ENCODE peak calls at places on chromosomes 1 and 21, in nine cellular contexts. F is astrocyte of the spinal cord, Z is HL-60, C is fibroblast of lung, H is WERI-Rb-1, A is IMR-90, Y is dorsolateral prefrontal cortex, G is body of pancreas, X is PC-9. S is an unnamed sample.

GRCh38 chr1:11571906-11572616 is 82.2 kb downstream of the FBXO2 start:
- DNase-seq in F (no peak), Z (no peak), C (no peak), H (peak), A (no peak), Y (no peak), G (no peak), X (no peak), S (no peak)

GRCh38 chr1:211829343-211830054 is 1.1 kb downstream of the LPGAT1 start:
- DNase-seq in F (no peak), Z (no peak), C (peak), H (peak), A (no peak), Y (peak), G (peak), X (no peak), S (peak)

GRCh38 chr1:17466359-17466758 is 26.9 kb upstream of the RCC2 start:
- DNase-seq in F (no peak), Z (no peak), C (no peak), H (no peak), A (no peak), Y (no peak), G (no peak), X (no peak), S (no peak)

GRCh38 chr1:16236091-16236494 is 890 bp downstream of the CPLANE2 start:
- DNase-seq in F (peak), Z (no peak), C (no peak), H (no peak), A (peak), Y (no peak), G (peak), X (peak), S (peak)

GRCh38 chr1:22830131-22830566 is 119.5 kb downstream of the EPHB2 start:
- DNase-seq in F (no peak), Z (no peak), C (no peak), H (no peak), A (no peak), Y (no peak), G (no peak), X (no peak), S (no peak)

GRCh38 chr1:58107943-58108342 is 438.6 kb downstream of the OMA1 start:
- DNase-seq in F (no peak), Z (no peak), C (no peak), H (no peak), A (no peak), Y (no peak), G (no peak), X (no peak), S (no peak)

GRCh38 chr1:209797978-209798639 is 7.8 kb downstream of the IRF6 start:
- DNase-seq in F (no peak), Z (no peak), C (no peak), H (no peak), A (no peak), Y (no peak), G (no peak), X (no peak), S (peak)

GRCh38 chr1:235874226-235874625 is 7.5 kb upstream of the LYST start:
- DNase-seq in F (no peak), Z (no peak), C (no peak), H (no peak), A (peak), Y (no peak), G (no peak), X (no peak), S (no peak)

GRCh38 chr1:83508485-83509151 is 490.3 kb downstream of the TTLL7 start:
- DNase-seq in F (peak), Z (no peak), C (peak), H (no peak), A (peak), Y (no peak), G (no peak), X (no peak), S (peak)

GRCh38 chr21:34351786-34352241 is 12.0 kb upstream of the KCNE2 start:
- DNase-seq in F (peak), Z (peak), C (peak), H (peak), A (peak), Y (peak), G (peak), X (no peak), S (no peak)

GRCh38 chr1:190373705-190374336 is 103.8 kb downstream of the BRINP3 start:
- DNase-seq in F (peak), Z (no peak), C (peak), H (no peak), A (peak), Y (no peak), G (no peak), X (no peak), S (no peak)

GRCh38 chr1:48061162-48062136 is 64.3 kb upstream of the TRABD2B start:
- DNase-seq in F (peak), Z (peak), C (peak), H (peak), A (peak), Y (peak), G (peak), X (no peak), S (peak)

GRCh38 chr1:221722254-221723017 is 19.5 kb downstream of the DUSP10 start:
- DNase-seq in F (no peak), Z (no peak), C (no peak), H (no peak), A (no peak), Y (no peak), G (no peak), X (no peak), S (no peak)

GRCh38 chr1:164803366-164803765 is 244.4 kb downstream of the PBX1 start:
- DNase-seq in F (peak), Z (no peak), C (peak), H (no peak), A (no peak), Y (no peak), G (no peak), X (no peak), S (no peak)

GRCh38 chr1:232211149-232211548 is 418.8 kb downstream of the SIPA1L2 start:
- DNase-seq in F (no peak), Z (no peak), C (no peak), H (peak), A (no peak), Y (no peak), G (no peak), X (no peak), S (no peak)

GRCh38 chr1:102219463-102219862 is 222.7 kb upstream of the OLFM3 start:
- DNase-seq in F (no peak), Z (no peak), C (no peak), H (no peak), A (no peak), Y (no peak), G (no peak), X (no peak), S (no peak)

GRCh38 chr1:208741296-208741695 is 497.1 kb upstream of the PLXNA2 start:
- DNase-seq in F (no peak), Z (no peak), C (no peak), H (no peak), A (no peak), Y (no peak), G (no peak), X (no peak), S (no peak)

GRCh38 chr1:234919061-234919755 is 209.4 kb downstream of the TOMM20 start:
- DNase-seq in F (no peak), Z (no peak), C (no peak), H (no peak), A (no peak), Y (no peak), G (no peak), X (no peak), S (no peak)

GRCh38 chr1:107365874-107366273 is 225.0 kb downstream of the NTNG1 start:
- DNase-seq in F (no peak), Z (no peak), C (no peak), H (no peak), A (no peak), Y (no peak), G (no peak), X (no peak), S (no peak)

GRCh38 chr1:234778215-234779159 is 168.5 kb upstream of the IRF2BP2 start:
- DNase-seq in F (no peak), Z (peak), C (no peak), H (peak), A (no peak), Y (no peak), G (no peak), X (no peak), S (no peak)

GRCh38 chr1:94676686-94677085 is 135.1 kb upstream of the F3 start:
- DNase-seq in F (no peak), Z (no peak), C (no peak), H (peak), A (no peak), Y (no peak), G (peak), X (no peak), S (no peak)

GRCh38 chr1:64199154-64199553 is 4.3 kb upstream of the UBE2U start:
- DNase-seq in F (no peak), Z (no peak), C (no peak), H (no peak), A (peak), Y (no peak), G (no peak), X (no peak), S (peak)

GRCh38 chr1:194167956-194168355 is 981.5 kb upstream of the B3GALT2 start:
- DNase-seq in F (no peak), Z (no peak), C (peak), H (no peak), A (peak), Y (no peak), G (no peak), X (no peak), S (no peak)

GRCh38 chr1:151213560-151213959 is 15.2 kb downstream of the PIP5K1A start:
- DNase-seq in F (no peak), Z (no peak), C (no peak), H (no peak), A (no peak), Y (no peak), G (no peak), X (no peak), S (no peak)
- H3K4me3 ChIP-seq in F (no peak), Z (no peak), C (no peak), H (no peak), A (no peak), Y (no peak), G (no peak), X (no peak), S (no peak)

DNA sequence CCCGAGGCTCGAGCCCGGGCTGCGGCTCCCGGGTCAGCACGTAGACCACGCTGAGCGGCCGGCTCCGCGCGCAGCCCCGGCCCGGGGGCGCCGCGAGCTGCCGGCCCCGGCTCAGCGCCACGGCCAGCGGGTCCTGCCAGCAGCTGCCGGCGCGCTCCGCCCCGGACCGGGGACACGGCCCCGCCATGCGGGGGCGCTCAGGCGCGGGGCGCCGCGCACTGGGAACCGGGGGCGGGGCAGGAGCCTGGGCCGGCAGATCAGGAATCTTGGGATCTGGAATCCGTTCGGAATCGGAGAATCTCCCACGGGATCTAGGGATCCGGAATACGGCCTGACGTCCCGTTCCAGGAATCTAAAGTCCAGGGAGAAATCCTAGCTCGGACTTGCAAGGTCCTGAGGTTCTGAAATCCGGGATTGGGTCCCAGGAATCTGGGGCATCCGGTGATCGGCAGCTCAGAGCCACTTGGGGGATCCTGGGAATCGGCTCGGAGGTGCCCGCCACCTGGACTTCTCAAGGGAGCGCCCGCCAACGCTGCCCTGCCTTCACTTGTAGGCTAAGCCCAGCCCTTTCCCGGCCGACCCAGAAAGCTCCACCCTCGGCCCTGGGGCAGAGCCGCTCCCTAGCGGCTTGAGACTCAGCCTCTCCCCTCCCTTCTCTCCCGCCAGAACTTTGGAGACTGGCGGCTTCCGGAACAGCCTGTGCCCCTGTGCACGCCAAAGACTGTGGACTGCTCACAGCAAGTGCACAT is at the start of gene MAP3K6:
- DNase-seq in F (peak), Z (no peak), C (peak), H (peak), A (peak), Y (no peak), G (peak), X (peak), S (peak)
- TF ChIP-seq CTCF in F (peak), Z (no peak), C (no peak), H (peak), A (peak), Y (peak), G (peak), X (no peak), S (no peak)

DNA sequence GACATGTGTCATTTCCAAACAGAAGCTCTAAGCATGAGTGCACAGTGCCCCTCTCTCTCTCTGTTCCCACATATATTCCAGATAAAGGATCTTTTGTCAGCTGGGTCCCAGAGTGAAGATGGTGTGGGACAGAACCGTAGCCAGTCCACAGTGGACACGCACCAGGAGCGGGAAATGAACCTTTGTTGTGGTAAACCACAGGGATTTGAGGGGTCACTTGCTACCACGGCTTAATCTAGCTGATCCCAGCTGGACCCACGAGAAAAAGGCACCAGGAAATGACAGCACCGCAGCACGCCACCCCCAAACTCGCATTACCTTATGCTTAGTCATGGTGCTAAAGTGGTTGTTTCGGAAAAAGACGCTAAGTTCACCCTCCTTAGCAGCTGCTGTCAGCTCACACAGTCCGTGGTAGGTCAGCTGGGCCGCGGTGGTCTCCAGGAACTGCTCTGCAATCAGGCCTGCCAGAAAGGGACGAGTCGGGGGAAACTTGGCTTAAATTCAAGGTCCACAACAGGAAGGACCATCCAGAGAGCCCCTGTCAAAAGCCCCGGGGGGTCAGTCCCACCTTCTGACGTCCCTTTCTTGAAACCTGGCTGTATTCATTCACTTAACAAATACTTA is 7.5 kb downstream of the MINDY1 start:
- DNase-seq in F (peak), Z (no peak), C (peak), H (no peak), A (peak), Y (peak), G (no peak), X (no peak), S (no peak)
- H3K4me3 ChIP-seq in F (no peak), Z (no peak), C (no peak), H (no peak), A (no peak), Y (no peak), G (no peak), X (no peak), S (no peak)

GRCh38 chr1:32613472-32613871 is 36.9 kb downstream of the ZBTB8OS start:
- DNase-seq in F (no peak), Z (no peak), C (no peak), H (no peak), A (no peak), Y (no peak), G (no peak), X (no peak), S (no peak)

GRCh38 chr1:32606972-32607371 is 43.4 kb downstream of the ZBTB8OS start:
- DNase-seq in F (no peak), Z (no peak), C (no peak), H (no peak), A (no peak), Y (no peak), G (no peak), X (no peak), S (no peak)

GRCh38 chr1:32609180-32609579 is 41.2 kb downstream of the ZBTB8OS start:
- DNase-seq in F (no peak), Z (no peak), C (no peak), H (no peak), A (no peak), Y (no peak), G (no peak), X (no peak), S (no peak)

GRCh38 chr1:32611859-32612188 is 38.5 kb downstream of the ZBTB8OS start:
- DNase-seq in F (no peak), Z (no peak), C (no peak), H (no peak), A (no peak), Y (no peak), G (no peak), X (no peak), S (peak)

DNA sequence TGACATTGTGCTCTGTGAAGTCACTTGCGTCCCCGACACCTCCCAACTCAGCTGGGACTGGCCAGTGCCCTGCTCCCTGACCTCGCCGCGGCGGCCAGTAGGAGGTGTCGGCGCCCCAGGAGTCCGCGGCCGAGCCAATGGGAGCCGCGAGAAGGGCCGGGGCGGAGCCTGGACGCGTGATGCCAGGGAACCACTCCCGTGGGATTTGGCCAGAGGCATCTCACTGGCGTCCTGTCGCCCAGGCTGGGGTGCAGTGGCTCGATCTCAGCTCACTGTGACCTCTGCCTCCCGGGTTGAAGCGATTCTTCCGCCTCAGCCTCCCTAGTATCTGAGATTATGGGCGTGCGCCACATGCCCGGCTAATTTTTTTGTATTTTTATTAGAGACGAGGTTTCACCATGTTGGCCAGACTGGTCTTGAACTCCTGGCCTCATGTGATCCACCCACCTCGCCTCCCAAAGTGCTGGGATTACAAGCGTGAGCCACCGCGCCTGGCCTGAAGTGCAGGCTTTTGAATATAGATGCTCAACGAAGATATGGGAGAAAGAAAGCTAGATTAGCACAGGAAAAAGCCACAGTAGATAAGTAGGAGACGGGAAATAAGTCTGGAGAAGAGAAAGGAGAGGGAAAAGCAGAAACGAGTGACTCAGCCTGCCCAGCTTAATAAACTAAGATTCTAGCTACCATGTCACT is 38.0 kb downstream of the ZBTB8OS start:
- DNase-seq in F (peak), Z (no peak), C (peak), H (no peak), A (peak), Y (peak), G (peak), X (peak), S (peak)
- TF ChIP-seq CTCF in F (peak), Z (no peak), C (peak), H (no peak), A (no peak), Y (peak), G (peak), X (peak), S (peak)

GRCh38 chr1:2238361-2239055 is 10.4 kb downstream of the SKI start:
- DNase-seq in F (no peak), Z (no peak), C (no peak), H (no peak), A (no peak), Y (no peak), G (peak), X (no peak), S (no peak)
- H3K4me3 ChIP-seq in F (no peak), Z (no peak), C (no peak), H (no peak), A (no peak), Y (no peak), G (no peak), X (no peak), S (no peak)

DNA sequence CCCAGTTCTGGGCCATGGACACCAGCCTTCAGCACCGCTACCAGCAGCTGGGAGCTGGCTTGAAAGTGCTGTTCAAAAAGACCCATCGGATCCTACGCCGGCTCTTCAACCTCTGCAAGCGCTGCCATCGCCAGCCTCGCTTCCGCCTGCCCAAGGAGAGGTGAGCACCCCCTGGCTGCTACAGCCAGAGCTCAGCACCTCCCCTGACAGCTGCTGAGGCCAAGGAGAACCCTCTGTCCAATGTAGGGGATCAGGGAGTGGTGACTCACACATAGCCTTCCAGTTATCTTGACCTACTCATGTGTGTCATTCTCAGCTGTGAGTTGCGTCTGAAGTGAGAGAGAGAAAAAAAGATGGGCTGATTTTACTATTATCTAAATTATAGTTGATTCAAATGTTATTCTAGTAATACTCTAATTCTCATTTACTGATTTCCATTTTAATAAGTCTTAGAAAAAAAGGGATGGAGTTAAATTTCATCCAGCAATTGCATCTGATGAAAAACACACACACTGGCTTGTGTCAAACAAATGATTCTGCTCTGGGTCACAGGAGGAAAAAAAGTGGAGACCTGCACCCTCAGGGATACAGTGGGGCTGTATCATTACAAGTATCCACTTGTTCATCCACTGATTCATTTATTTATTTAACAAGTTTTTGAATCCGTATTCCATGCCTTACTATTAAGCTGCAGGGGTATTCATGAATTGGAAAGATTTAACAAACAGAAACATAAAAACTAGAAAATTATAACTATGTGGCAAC is 108.0 kb downstream of the BRINP2 start:
- DNase-seq in F (peak), Z (no peak), C (peak), H (peak), A (peak), Y (no peak), G (no peak), X (no peak), S (peak)
- TF ChIP-seq CTCF in F (no peak), Z (no peak), C (no peak), H (peak), A (no peak), Y (no peak), G (no peak), X (no peak), S (no peak)

S was measured in foreskin fibroblast.